ENCODE peak calls at places on chromosomes 3 and 15, in nine cellular contexts. M, D, R, N, B, S, P, I and Z are unnamed samples. For H3K4me1, the result is how much of the 10 kb centered on the place peaks cover.

GRCh38 chr3:29128004-29128403 is 152.9 kb upstream of the RBMS3 start:
- DNase-seq in N (no peak), I (no peak), B (no peak), P (no peak), D (no peak), S (no peak), R (no peak), M (no peak), Z (no peak)

GRCh38 chr15:63372018-63372705 is 9.5 kb downstream of the CA12 start:
- DNase-seq in N (no peak), P (no peak), S (peak), I (no peak), R (no peak), M (no peak), B (no peak), D (no peak), Z (no peak)

GRCh38 chr15:40763801-40764765 is at the start of gene GCHFR:
- DNase-seq in I (peak), P (peak), R (peak), B (no peak), S (no peak), N (peak), M (peak), D (peak), Z (peak)

GRCh38 chr15:38148476-38148875 is 104.2 kb upstream of the SPRED1 start:
- DNase-seq in N (no peak), S (no peak), B (no peak), I (no peak), R (no peak), D (no peak), P (no peak), M (no peak), Z (no peak)

GRCh38 chr3:69105320-69105719 is 17.1 kb downstream of the LMOD3 start:
- DNase-seq in D (no peak), M (no peak), R (no peak), B (no peak), S (no peak), I (no peak), P (no peak), N (no peak), Z (no peak)

GRCh38 chr3:43178891-43179366 is 73.0 kb upstream of the POMGNT2 start:
- DNase-seq in N (no peak), M (no peak), B (no peak), S (peak), I (no peak), R (no peak), P (no peak), D (no peak), Z (no peak)

GRCh38 chr15:41561777-41562145 is 2.7 kb downstream of the TYRO3 start:
- DNase-seq in N (peak), S (no peak), M (no peak), R (no peak), B (no peak), D (no peak), P (peak), I (peak), Z (no peak)

GRCh38 chr3:171994646-171995441 is 44.5 kb upstream of the FNDC3B start:
- DNase-seq in B (no peak), M (no peak), D (no peak), P (no peak), R (no peak), N (no peak), S (no peak), I (no peak), Z (no peak)

GRCh38 chr3:101635345-101635744 is 41.6 kb downstream of the ZBTB11 start:
- DNase-seq in B (no peak), R (no peak), S (no peak), D (no peak), N (no peak), M (no peak), P (no peak), I (no peak), Z (no peak)

GRCh38 chr3:98630416-98630815 is 37.0 kb upstream of the CPOX start:
- DNase-seq in R (no peak), I (no peak), D (no peak), B (no peak), P (no peak), M (no peak), S (no peak), N (no peak), Z (no peak)

GRCh38 chr3:4723921-4724698 is 231.0 kb downstream of the ITPR1 start:
- DNase-seq in B (no peak), S (no peak), N (no peak), I (no peak), D (no peak), M (no peak), R (no peak), P (no peak), Z (no peak)

GRCh38 chr3:81799403-81799802 is 38.0 kb upstream of the GBE1 start:
- DNase-seq in B (no peak), S (no peak), N (no peak), I (no peak), P (peak), D (no peak), M (no peak), R (no peak), Z (no peak)

DNA sequence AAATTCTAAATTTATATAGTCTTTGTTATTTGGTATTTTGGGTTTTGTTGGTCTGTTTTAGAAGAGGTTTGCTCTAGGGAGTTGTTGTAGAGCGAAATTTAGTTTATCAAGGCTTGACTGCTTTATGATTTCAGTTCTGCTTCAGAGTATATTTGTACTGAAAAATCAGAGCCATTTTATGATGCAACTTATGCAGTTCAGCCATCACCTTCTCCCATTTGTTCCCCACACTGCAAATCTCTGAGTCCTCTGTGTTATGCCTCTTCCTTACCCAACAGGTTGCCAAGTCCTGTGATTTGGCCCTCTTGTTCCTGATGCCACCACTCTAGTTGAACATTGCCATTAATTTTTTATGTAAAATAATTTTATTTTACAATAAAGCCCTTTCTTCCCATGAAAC is 140.4 kb downstream of the ZNF609 start:
- DNase-seq in N (no peak), D (no peak), R (no peak), P (no peak), B (no peak), I (no peak), M (no peak), S (no peak), Z (no peak)
- H3K4me1 ChIP-seq in N (under half), D (half or more), R (under half), P (under half), B (under half), I (under half), M (half or more), S (under half), Z (under half)

GRCh38 chr3:135231646-135232625 is 436.9 kb downstream of the EPHB1 start:
- DNase-seq in I (no peak), S (no peak), P (peak), M (no peak), R (no peak), N (no peak), D (no peak), B (peak), Z (no peak)
- H3K4me3 ChIP-seq in I (no peak), S (no peak), P (no peak), M (no peak), R (no peak), N (no peak), D (no peak), B (no peak), Z (no peak)

GRCh38 chr3:61824553-61825135 is 263.3 kb downstream of the PTPRG start:
- DNase-seq in D (no peak), M (no peak), P (no peak), N (no peak), I (no peak), B (no peak), R (no peak), S (no peak), Z (no peak)
- H3K4me1 ChIP-seq in D (under half), M (under half), P (under half), N (under half), I (under half), B (under half), R (under half), S (under half), Z (under half)

DNA sequence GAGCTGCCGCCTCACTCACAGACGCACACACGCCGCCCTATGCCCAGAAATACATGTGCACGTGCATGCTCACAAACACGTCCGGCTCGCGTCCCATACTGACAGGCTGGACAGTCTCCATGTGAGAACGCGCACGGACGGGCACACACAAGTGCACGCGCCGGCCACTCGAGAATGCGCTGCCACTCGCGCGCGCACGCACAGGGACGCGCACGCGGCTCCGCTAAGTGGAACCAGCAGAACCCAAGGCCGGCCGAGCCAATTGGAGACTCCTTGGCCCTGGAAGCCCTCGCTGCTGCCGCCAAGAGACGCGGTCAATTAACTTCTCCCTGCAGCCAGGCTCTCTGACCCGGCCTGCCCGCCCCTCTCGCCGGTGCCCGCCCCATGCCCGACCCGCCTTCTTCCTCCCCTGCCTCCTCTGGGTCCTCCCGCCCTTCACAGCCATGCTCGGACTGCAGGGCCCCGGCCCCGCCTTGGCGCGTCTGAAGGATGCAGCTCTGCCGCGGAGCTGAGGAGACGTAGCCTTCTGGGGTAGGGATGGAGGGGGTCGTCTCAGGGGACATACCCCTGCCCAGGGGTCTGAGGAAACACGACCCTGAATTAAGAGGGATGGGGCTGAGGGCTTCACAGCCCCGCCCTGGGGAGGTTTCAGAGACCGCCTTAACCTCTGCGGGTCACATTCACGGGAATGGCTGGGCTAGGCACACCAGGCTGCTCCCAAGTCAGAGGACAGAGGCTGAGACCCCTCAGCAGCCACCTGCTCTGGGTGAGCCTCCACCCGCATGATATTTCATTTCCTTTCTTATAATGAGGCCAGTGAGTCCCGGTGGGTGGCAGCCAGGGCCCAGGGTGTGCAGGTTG is 15.0 kb downstream of the PTH1R start:
- DNase-seq in M (no peak), P (peak), N (peak), I (peak), S (peak), D (no peak), R (peak), B (peak), Z (no peak)
- H3K4me3 ChIP-seq in M (peak), P (peak), N (peak), I (peak), S (peak), D (no peak), R (peak), B (peak), Z (peak)

GRCh38 chr15:88401972-88402656 is 65.1 kb downstream of the MRPL46 start:
- DNase-seq in P (peak), B (no peak), I (no peak), D (no peak), S (no peak), N (no peak), R (no peak), M (no peak), Z (no peak)
- H3K4me1 ChIP-seq in P (under half), B (under half), I (under half), D (under half), S (under half), N (under half), R (under half), M (under half), Z (under half)

GRCh38 chr3:147462856-147463255 is 53.7 kb downstream of the ZIC1 start:
- DNase-seq in N (no peak), B (no peak), D (no peak), I (no peak), S (no peak), M (no peak), R (no peak), P (no peak), Z (no peak)

GRCh38 chr3:147458995-147459704 is 50.0 kb downstream of the ZIC1 start:
- DNase-seq in S (no peak), I (no peak), B (no peak), D (no peak), M (no peak), P (no peak), N (no peak), R (no peak), Z (no peak)
- H3K4me3 ChIP-seq in S (no peak), I (no peak), B (no peak), D (no peak), M (no peak), P (no peak), N (no peak), R (no peak), Z (no peak)

DNA sequence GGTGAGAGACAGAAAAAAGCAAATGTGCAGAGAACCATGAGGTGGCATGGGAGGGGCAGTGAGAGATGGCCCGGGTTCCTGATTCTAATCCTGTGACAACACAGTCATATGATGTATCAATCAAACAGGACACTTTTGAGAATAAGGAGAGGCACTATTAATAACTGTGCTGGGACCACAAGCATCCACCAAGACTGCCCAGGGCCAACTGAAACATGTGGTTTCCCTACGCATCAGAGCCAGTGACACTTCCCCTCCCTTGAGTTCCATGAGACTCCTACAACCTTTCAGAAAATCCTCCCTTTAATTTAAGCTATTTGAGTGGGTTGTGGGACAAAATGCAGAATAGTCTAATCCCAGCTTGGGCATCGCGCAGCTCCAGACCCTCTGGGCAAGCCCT is 17.4 kb downstream of the SH3BP5 start:
- DNase-seq in P (no peak), N (no peak), R (no peak), B (no peak), S (no peak), I (no peak), D (no peak), M (no peak), Z (no peak)
- H3K4me1 ChIP-seq in P (under half), N (under half), R (under half), B (under half), S (under half), I (under half), D (half or more), M (under half), Z (half or more)

DNA sequence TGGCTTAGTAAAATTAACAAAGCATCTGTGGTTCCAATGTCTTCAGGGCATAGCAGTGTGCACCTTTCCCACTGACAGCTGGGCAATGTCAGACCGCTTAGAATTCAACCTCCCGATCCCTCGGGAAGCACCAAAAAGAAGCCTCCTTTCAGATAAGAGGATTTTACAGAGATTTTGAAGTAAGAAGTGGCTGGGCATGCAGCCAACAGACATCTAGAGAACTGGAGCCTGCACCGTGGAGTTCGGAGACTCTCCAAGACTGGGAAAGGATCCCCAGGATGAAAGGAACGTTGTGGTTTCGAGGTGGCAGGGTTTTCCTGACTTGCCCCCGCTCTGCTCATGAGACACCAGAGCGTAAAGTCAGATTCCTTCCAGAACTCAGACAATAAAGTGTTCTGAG is 5.3 kb downstream of the FAM174B start:
- DNase-seq in M (no peak), D (no peak), I (no peak), B (no peak), R (no peak), S (no peak), N (peak), P (no peak), Z (no peak)
- H3K4me3 ChIP-seq in M (no peak), D (no peak), I (no peak), B (no peak), R (peak), S (no peak), N (no peak), P (no peak), Z (no peak)

DNA sequence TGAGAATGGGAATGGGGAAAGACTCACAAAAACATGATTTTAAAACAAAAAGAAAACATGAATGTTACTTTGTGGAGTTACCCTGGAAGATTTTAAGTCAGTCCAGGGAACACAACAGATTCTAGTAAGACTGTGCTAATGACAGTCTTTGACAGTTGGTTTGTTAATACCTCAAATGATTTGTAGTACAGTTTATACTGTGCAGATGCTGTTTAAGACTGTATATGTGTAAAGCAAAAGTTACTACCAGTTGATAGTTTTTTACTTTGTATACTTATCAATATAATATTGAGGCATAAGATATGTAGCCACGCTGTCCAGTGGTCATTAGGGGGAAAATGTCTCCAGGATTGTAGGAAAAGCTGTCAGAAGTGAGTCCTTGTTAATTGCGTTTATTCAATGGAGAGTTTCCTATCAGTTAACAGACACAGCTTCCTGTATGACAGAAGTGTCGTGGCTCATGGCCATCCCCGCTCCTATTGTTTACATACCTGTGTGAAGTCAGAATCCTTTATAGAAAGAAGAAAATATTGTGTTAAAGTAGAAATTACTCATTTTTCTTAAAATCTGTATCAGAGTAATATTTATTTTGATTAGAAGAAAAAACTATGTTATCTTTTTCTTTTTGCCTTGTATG is 36.0 kb downstream of the NKIRAS1 start:
- DNase-seq in N (no peak), R (no peak), M (no peak), D (no peak), B (no peak), P (no peak), I (no peak), S (no peak), Z (no peak)
- H3K4me1 ChIP-seq in N (under half), R (under half), M (under half), D (under half), B (under half), P (under half), I (under half), S (under half), Z (under half)